ENCODE peak calls at places on chromosomes 3 and 15, in four cellular contexts. One of them, this sample, is unnamed.

GRCh38 chr15:88998980-88999713 is 86.0 kb upstream of the MFGE8 start:
- DNase-seq in Caco-2: no peak
- DNase-seq in mucosa of descending colon: no peak
- DNase-seq in MM.1S: no peak
- DNase-seq in this sample: no peak

GRCh38 chr3:152050782-152051405 is 177.5 kb downstream of the SUCNR1 start:
- DNase-seq in Caco-2: peak
- DNase-seq in mucosa of descending colon: no peak
- DNase-seq in MM.1S: no peak
- DNase-seq in this sample: peak

GRCh38 chr3:55077726-55078125 is 149.9 kb upstream of the LRTM1 start:
- DNase-seq in Caco-2: no peak
- DNase-seq in mucosa of descending colon: no peak
- DNase-seq in MM.1S: no peak
- DNase-seq in this sample: no peak

GRCh38 chr15:38271895-38272294 is 19.3 kb downstream of the SPRED1 start:
- DNase-seq in Caco-2: no peak
- DNase-seq in mucosa of descending colon: no peak
- DNase-seq in MM.1S: no peak
- DNase-seq in this sample: no peak

GRCh38 chr15:58182460-58183163 is 44.4 kb downstream of the AQP9 start:
- DNase-seq in Caco-2: peak
- DNase-seq in mucosa of descending colon: peak
- DNase-seq in MM.1S: peak
- DNase-seq in this sample: peak

GRCh38 chr3:187000711-187001151 is 70.4 kb downstream of the ST6GAL1 start:
- DNase-seq in Caco-2: no peak
- DNase-seq in mucosa of descending colon: no peak
- DNase-seq in MM.1S: peak
- DNase-seq in this sample: no peak

GRCh38 chr3:135084404-135084803 is 289.3 kb downstream of the EPHB1 start:
- DNase-seq in Caco-2: no peak
- DNase-seq in mucosa of descending colon: no peak
- DNase-seq in MM.1S: no peak
- DNase-seq in this sample: no peak

GRCh38 chr3:100893108-100893507 is 100.1 kb downstream of the ABI3BP start:
- DNase-seq in Caco-2: no peak
- DNase-seq in mucosa of descending colon: peak
- DNase-seq in MM.1S: no peak
- DNase-seq in this sample: no peak

GRCh38 chr3:59245879-59246501 is 196.2 kb upstream of the CFAP20DC start:
- DNase-seq in Caco-2: no peak
- DNase-seq in mucosa of descending colon: peak
- DNase-seq in MM.1S: no peak
- DNase-seq in this sample: peak

GRCh38 chr3:52438579-52439425 is 6.1 kb downstream of the SEMA3G start:
- DNase-seq in Caco-2: no peak
- DNase-seq in mucosa of descending colon: no peak
- DNase-seq in MM.1S: no peak
- DNase-seq in this sample: no peak

GRCh38 chr3:59558906-59559720 is 509.3 kb upstream of the CFAP20DC start:
- DNase-seq in Caco-2: no peak
- DNase-seq in mucosa of descending colon: no peak
- DNase-seq in MM.1S: no peak
- DNase-seq in this sample: no peak

GRCh38 chr3:69119138-69119537 is 3.3 kb downstream of the LMOD3 start:
- DNase-seq in Caco-2: no peak
- DNase-seq in mucosa of descending colon: no peak
- DNase-seq in MM.1S: no peak
- DNase-seq in this sample: no peak

GRCh38 chr3:147407107-147407494 is 758 bp upstream of the ZIC4 start:
- DNase-seq in Caco-2: no peak
- DNase-seq in mucosa of descending colon: no peak
- DNase-seq in MM.1S: peak
- DNase-seq in this sample: no peak

GRCh38 chr15:41983221-41983620 is 10.9 kb upstream of the EHD4 start:
- DNase-seq in Caco-2: no peak
- DNase-seq in mucosa of descending colon: no peak
- DNase-seq in MM.1S: no peak
- DNase-seq in this sample: no peak

GRCh38 chr15:35784745-35785144 is 238.8 kb upstream of the DPH6 start:
- DNase-seq in Caco-2: no peak
- DNase-seq in mucosa of descending colon: no peak
- DNase-seq in MM.1S: no peak
- DNase-seq in this sample: no peak

GRCh38 chr15:41465822-41466421 is 27.8 kb upstream of the ITPKA start:
- DNase-seq in Caco-2: peak
- DNase-seq in mucosa of descending colon: peak
- DNase-seq in MM.1S: peak
- DNase-seq in this sample: peak

GRCh38 chr3:27596334-27596841 is 112.2 kb upstream of the SLC4A7 start:
- DNase-seq in Caco-2: no peak
- DNase-seq in mucosa of descending colon: peak
- DNase-seq in MM.1S: peak
- DNase-seq in this sample: peak

GRCh38 chr3:31436830-31437229 is 95.9 kb upstream of the STT3B start:
- DNase-seq in Caco-2: no peak
- DNase-seq in mucosa of descending colon: no peak
- DNase-seq in MM.1S: no peak
- DNase-seq in this sample: no peak

GRCh38 chr3:13016083-13016725 is 57.0 kb downstream of the IQSEC1 start:
- DNase-seq in Caco-2: no peak
- DNase-seq in mucosa of descending colon: peak
- DNase-seq in MM.1S: peak
- DNase-seq in this sample: no peak

GRCh38 chr3:188526057-188526456 is 372.1 kb downstream of the LPP start:
- DNase-seq in Caco-2: peak
- DNase-seq in mucosa of descending colon: no peak
- DNase-seq in MM.1S: no peak
- DNase-seq in this sample: peak

DNA sequence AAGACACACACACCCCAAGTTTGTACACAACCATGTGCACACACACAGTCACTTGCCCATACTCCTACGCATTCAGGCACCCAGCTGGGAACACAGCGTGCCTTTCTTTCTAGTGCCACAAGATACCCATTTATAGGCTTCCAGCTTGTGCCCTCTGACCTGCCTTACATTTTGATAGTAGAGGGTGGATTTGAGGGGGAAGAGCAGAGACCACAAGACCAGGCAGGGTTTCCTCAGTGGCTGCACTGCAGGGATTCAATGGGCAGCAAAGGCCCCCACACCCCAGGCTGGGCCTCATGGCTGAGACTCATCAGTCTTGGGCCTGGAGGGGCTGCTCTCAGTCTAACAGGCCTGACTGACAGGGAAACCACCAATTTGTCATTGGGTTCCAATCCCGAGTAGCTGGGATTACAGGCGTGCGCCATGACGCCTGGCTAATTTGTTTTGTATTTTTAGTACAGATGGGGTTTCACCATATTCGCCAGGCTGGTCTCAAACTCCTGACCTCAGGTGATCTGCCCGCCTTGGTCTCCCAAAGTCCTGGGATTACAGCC is 18.8 kb upstream of the ANKDD1A start:
- DNase-seq in Caco-2: no peak
- DNase-seq in mucosa of descending colon: no peak
- DNase-seq in MM.1S: no peak
- DNase-seq in this sample: no peak
- H3K4me3 ChIP-seq in Caco-2: no peak
- H3K4me3 ChIP-seq in mucosa of descending colon: no peak
- H3K4me3 ChIP-seq in MM.1S: peak
- H3K4me3 ChIP-seq in this sample: no peak

GRCh38 chr3:141915766-141916165 is 39.3 kb downstream of the ATP1B3 start:
- DNase-seq in Caco-2: no peak
- DNase-seq in mucosa of descending colon: no peak
- DNase-seq in MM.1S: no peak
- DNase-seq in this sample: peak

GRCh38 chr3:141909408-141909807 is 33.0 kb downstream of the ATP1B3 start:
- DNase-seq in Caco-2: no peak
- DNase-seq in mucosa of descending colon: no peak
- DNase-seq in MM.1S: no peak
- DNase-seq in this sample: no peak

GRCh38 chr3:141915016-141915415 is 38.6 kb downstream of the ATP1B3 start:
- DNase-seq in Caco-2: no peak
- DNase-seq in mucosa of descending colon: no peak
- DNase-seq in MM.1S: no peak
- DNase-seq in this sample: no peak

GRCh38 chr3:141914311-141914710 is 37.9 kb downstream of the ATP1B3 start:
- DNase-seq in Caco-2: no peak
- DNase-seq in mucosa of descending colon: no peak
- DNase-seq in MM.1S: no peak
- DNase-seq in this sample: no peak

GRCh38 chr3:141913150-141913811 is 36.8 kb downstream of the ATP1B3 start:
- DNase-seq in Caco-2: peak
- DNase-seq in mucosa of descending colon: peak
- DNase-seq in MM.1S: peak
- DNase-seq in this sample: peak
- TF ChIP-seq CTCF in Caco-2: peak
- TF ChIP-seq CTCF in mucosa of descending colon: peak
- TF ChIP-seq CTCF in MM.1S: peak
- TF ChIP-seq CTCF in this sample: peak

DNA sequence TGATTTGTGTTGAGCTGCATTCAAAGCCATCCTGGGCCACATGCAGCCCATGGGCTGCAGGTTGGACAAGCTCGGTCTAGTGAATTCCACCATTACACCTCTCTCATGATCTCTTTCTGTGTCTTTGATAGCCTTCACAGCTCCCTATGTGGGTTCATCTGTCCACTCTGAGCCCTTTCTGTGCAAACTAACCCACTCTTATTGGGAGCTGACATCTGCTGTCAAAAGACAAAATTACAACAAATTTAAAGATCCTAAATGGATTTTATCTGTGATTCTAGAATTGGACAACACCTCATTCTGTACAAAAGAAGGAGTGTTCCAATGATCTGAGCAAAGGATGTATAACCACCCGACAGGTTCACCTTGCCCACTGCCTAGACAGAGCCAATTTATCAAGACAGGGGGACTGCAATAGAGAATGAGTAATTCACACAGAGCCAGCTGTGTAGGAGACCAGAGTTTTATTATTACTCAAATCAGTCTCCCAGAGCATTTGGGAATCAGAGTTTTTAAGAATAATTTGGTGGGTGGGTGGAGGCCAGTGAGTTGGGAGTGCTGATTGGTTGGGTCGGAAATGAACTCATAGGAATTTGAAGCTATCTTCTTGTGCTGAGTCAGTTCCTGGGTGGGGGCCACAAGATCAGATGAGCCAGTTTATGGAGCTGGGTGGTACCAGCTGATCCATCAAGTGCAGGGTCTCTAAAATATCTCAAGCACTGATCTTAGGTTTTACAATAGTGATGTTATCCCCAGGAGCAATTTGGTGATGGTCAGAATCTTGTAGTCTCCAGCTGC is 2.6 kb upstream of the XYLB start:
- DNase-seq in Caco-2: no peak
- DNase-seq in mucosa of descending colon: no peak
- DNase-seq in MM.1S: no peak
- DNase-seq in this sample: peak
- H3K4me3 ChIP-seq in Caco-2: no peak
- H3K4me3 ChIP-seq in mucosa of descending colon: no peak
- H3K4me3 ChIP-seq in MM.1S: no peak
- H3K4me3 ChIP-seq in this sample: no peak

GRCh38 chr15:65083262-65083701 is 6.7 kb downstream of the KBTBD13 start:
- DNase-seq in Caco-2: peak
- DNase-seq in mucosa of descending colon: no peak
- DNase-seq in MM.1S: no peak
- DNase-seq in this sample: peak
- TF ChIP-seq CTCF in Caco-2: peak
- TF ChIP-seq CTCF in mucosa of descending colon: no peak
- TF ChIP-seq CTCF in MM.1S: no peak
- TF ChIP-seq CTCF in this sample: peak

GRCh38 chr3:169148448-169149348 is 514.8 kb downstream of the MECOM start:
- DNase-seq in Caco-2: no peak
- DNase-seq in mucosa of descending colon: peak
- DNase-seq in MM.1S: no peak
- DNase-seq in this sample: peak
- H3K4me3 ChIP-seq in Caco-2: no peak
- H3K4me3 ChIP-seq in mucosa of descending colon: no peak
- H3K4me3 ChIP-seq in MM.1S: no peak
- H3K4me3 ChIP-seq in this sample: peak

DNA sequence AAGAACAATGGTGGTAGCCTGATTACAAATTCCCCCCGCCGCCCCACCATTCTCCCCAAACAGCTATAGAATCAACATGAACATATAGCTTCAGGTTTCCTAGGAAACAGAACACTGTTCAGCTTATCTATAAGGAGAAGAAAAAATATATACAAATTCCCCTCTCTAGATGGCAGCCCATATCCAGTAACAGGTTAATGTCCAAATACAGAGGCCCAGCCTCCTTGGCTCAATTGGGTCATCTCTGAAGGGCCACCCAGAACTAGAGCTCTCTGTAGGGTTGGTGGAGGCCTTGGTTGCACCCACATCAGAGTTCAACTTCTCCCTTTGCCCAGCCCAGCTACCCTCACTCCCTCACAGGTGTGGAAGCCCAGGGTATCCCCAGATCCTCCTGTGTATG is 91.5 kb upstream of the ADAMTS17 start:
- DNase-seq in Caco-2: no peak
- DNase-seq in mucosa of descending colon: no peak
- DNase-seq in MM.1S: no peak
- DNase-seq in this sample: no peak
- TF ChIP-seq CTCF in Caco-2: no peak
- TF ChIP-seq CTCF in mucosa of descending colon: no peak
- TF ChIP-seq CTCF in MM.1S: no peak
- TF ChIP-seq CTCF in this sample: no peak

DNA sequence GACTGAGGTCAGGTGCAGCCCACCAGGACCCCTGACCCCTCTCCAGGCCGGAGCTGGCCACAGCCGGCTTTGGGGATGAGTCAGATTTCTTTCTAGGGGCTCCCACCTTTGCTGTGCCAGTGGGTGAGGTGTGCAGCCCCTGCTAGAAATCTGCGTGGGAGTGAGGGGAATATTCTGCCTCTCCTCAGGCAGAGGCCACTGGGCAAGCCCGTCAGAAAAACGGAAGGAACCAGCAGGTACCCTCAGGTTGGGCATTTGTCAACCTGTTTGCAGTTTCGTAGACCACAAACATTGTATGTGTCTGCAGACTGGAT is 1.8 kb downstream of the CTDSPL start:
- DNase-seq in Caco-2: no peak
- DNase-seq in mucosa of descending colon: no peak
- DNase-seq in MM.1S: no peak
- DNase-seq in this sample: no peak
- H3K4me3 ChIP-seq in Caco-2: no peak
- H3K4me3 ChIP-seq in mucosa of descending colon: no peak
- H3K4me3 ChIP-seq in MM.1S: no peak
- H3K4me3 ChIP-seq in this sample: peak

GRCh38 chr15:85592148-85592547 is 202.6 kb downstream of the KLHL25 start:
- DNase-seq in Caco-2: no peak
- DNase-seq in mucosa of descending colon: no peak
- DNase-seq in MM.1S: no peak
- DNase-seq in this sample: peak
- TF ChIP-seq CTCF in Caco-2: no peak
- TF ChIP-seq CTCF in mucosa of descending colon: no peak
- TF ChIP-seq CTCF in MM.1S: no peak
- TF ChIP-seq CTCF in this sample: peak